ENCODE peak calls at places on chromosome 7, in nine cellular contexts. J, D, N, H, W, G, S, L and A are unnamed samples.

GRCh38 chr7:137440434-137440830 is 96.9 kb upstream of the PTN start:
- DNase-seq in G (no peak), H (no peak), D (no peak), L (no peak), J (no peak), N (no peak), S (no peak), W (no peak), A (no peak)

GRCh38 chr7:149635561-149636329 is 137.6 kb downstream of the ZNF467 start:
- DNase-seq in L (no peak), N (no peak), D (no peak), G (no peak), H (no peak), W (no peak), S (no peak), J (no peak), A (peak; percentile 20)

GRCh38 chr7:87225696-87226095 is 6.2 kb upstream of the TMEM243 start:
- DNase-seq in W (no peak), N (no peak), J (no peak), D (no peak), H (no peak), G (no peak), L (no peak), S (no peak), A (no peak)

GRCh38 chr7:81415181-81415580 is 354.7 kb downstream of the HGF start:
- DNase-seq in W (no peak), G (no peak), H (no peak), S (no peak), N (no peak), L (no peak), D (no peak), J (no peak), A (no peak)

GRCh38 chr7:85464042-85464651 is 277.3 kb upstream of the SEMA3D start:
- DNase-seq in G (no peak), J (no peak), N (no peak), D (no peak), H (no peak), W (no peak), S (no peak), L (no peak), A (no peak)

GRCh38 chr7:29445736-29446135 is 117.9 kb upstream of the PRR15 start:
- DNase-seq in D (no peak), N (no peak), S (no peak), G (no peak), J (no peak), H (no peak), L (no peak), W (no peak), A (peak; percentile 16)

GRCh38 chr7:84248843-84249242 is 54.3 kb upstream of the SEMA3A start:
- DNase-seq in N (no peak), L (no peak), J (no peak), G (no peak), H (no peak), W (no peak), S (no peak), D (no peak), A (no peak)

GRCh38 chr7:112262804-112263203 is 56.3 kb downstream of the ZNF277 start:
- DNase-seq in J (no peak), D (no peak), W (no peak), S (no peak), L (no peak), N (no peak), H (no peak), G (no peak), A (no peak)

GRCh38 chr7:40299097-40299496 is 164.3 kb downstream of the SUGCT start:
- DNase-seq in S (no peak), G (no peak), L (no peak), D (no peak), J (no peak), W (no peak), H (no peak), N (no peak), A (no peak)

GRCh38 chr7:96827701-96828100 is 118.1 kb upstream of the SEM1 start:
- DNase-seq in S (no peak), H (no peak), N (no peak), W (no peak), L (no peak), G (no peak), D (no peak), J (no peak), A (no peak)

GRCh38 chr7:26376208-26376917 is 84.7 kb downstream of the SNX10 start:
- DNase-seq in G (peak; percentile 21), D (peak; percentile 77), N (no peak), H (no peak), J (peak; percentile 65), S (no peak), L (peak; percentile 86), W (no peak), A (peak; percentile 81)

GRCh38 chr7:151460474-151460855 is 20.5 kb upstream of the CRYGN start:
- DNase-seq in L (no peak), H (peak; percentile 63), D (no peak), W (peak; percentile 71), N (no peak), S (no peak), G (peak; percentile 48), J (no peak), A (no peak)

GRCh38 chr7:47734287-47734948 is 152.5 kb upstream of the TNS3 start:
- DNase-seq in D (no peak), W (no peak), H (no peak), G (no peak), S (no peak), L (no peak), N (no peak), J (no peak), A (no peak)

GRCh38 chr7:93053946-93054943 is 63.5 kb downstream of the SAMD9 start:
- DNase-seq in N (no peak), G (no peak), S (no peak), J (no peak), D (no peak), L (no peak), W (no peak), H (no peak), A (no peak)

GRCh38 chr7:39453743-39454355 is 112.4 kb upstream of the YAE1 start:
- DNase-seq in W (no peak), S (peak; percentile 23), D (no peak), G (no peak), J (no peak), L (peak; percentile 57), N (peak; percentile 21), H (no peak), A (peak; percentile 52)

GRCh38 chr7:80145780-80146422 is 11.3 kb downstream of the GNAI1 start:
- DNase-seq in D (no peak), G (no peak), N (peak; percentile 78), S (no peak), H (no peak), W (no peak), J (no peak), L (no peak), A (no peak)

GRCh38 chr7:128902761-128903585 is 7.5 kb downstream of the KCP start:
- DNase-seq in D (no peak), N (no peak), S (no peak), J (no peak), G (no peak), H (peak; percentile 20), W (peak; percentile 7), L (no peak), A (no peak)

DNA sequence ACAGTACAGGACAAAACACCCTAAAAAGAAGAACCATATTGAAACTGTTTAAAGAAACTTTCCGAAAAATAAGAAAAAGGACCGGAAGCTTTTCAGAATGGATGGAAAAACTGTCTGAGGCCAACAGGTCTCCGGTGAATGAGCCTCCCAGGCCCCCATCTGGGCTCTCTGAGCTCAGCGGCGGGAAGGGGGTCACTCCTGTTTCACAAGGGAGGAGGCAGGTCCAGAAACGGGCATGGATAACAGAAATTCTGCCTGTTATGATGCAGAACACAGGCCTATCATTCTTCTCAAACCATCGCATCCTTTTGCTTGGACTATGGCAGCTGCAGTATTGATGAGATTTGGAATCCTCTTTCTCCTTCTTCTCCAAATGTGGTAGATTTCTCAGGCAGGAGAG is 58.9 kb upstream of the SHH start:
- DNase-seq in N (no peak), S (no peak), G (no peak), L (no peak), W (no peak), D (no peak), H (no peak), J (no peak), A (no peak)
- H3K27me3 ChIP-seq in N (no peaks in the 10 kb centered on the region), S (no peaks in the 10 kb centered on the region), G (peaks cover 12% of the 10 kb centered on the region), L (peaks cover 7% of the 10 kb centered on the region), W (no peaks in the 10 kb centered on the region), D (no peaks in the 10 kb centered on the region), H (peaks cover 27% of the 10 kb centered on the region), J (no peaks in the 10 kb centered on the region), A (no peaks in the 10 kb centered on the region)

DNA sequence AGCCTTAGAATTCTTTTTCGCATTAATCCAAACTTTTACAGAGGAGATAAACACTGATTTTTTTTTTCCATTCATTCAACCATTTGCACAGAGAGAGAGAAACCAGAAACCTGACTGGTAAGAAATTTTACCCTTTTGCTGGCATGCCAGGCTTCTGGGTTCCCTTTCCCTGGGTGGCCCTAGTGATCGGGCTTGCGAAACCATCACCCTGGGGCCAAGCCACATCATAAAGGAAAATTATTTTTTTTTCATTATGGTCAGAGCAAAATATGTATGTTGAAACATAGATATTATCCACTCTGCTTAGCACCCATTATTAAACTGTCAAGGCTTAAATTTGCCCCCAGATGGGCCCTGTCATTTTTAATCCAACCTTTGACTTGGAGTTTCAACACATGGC is 55.4 kb upstream of the INHBA start:
- DNase-seq in W (no peak), L (no peak), D (no peak), S (no peak), H (no peak), G (no peak), J (no peak), N (no peak), A (no peak)
- H3K9me3 ChIP-seq in W (no peaks in the 10 kb centered on the region), L (peaks cover 14% of the 10 kb centered on the region), D (peaks cover 2% of the 10 kb centered on the region), S (no peaks in the 10 kb centered on the region), H (no peaks in the 10 kb centered on the region), G (peaks cover 8% of the 10 kb centered on the region), J (no peaks in the 10 kb centered on the region), N (peaks cover 4% of the 10 kb centered on the region), A (peaks cover 2% of the 10 kb centered on the region)

GRCh38 chr7:127347567-127348246 is 44.8 kb downstream of the ZNF800 start:
- DNase-seq in N (peak; percentile 10), H (peak; percentile 66), W (peak; percentile 22), D (peak; percentile 89), S (no peak), G (peak; percentile 70), L (peak; percentile 60), J (peak; percentile 88), A (peak; percentile 80)
- H3K27me3 ChIP-seq in N (no peaks in the 10 kb centered on the region), H (no peaks in the 10 kb centered on the region), W (no peaks in the 10 kb centered on the region), D (no peaks in the 10 kb centered on the region), S (no peaks in the 10 kb centered on the region), G (no peaks in the 10 kb centered on the region), L (no peaks in the 10 kb centered on the region), J (no peaks in the 10 kb centered on the region), A (no peaks in the 10 kb centered on the region)

GRCh38 chr7:64628192-64628591 is 37.7 kb upstream of the ZNF107 start:
- DNase-seq in G (no peak), N (no peak), L (no peak), W (no peak), J (no peak), S (no peak), D (no peak), H (no peak), A (no peak)
- H3K9me3 ChIP-seq in G (no peaks in the 10 kb centered on the region), N (peaks cover 1% of the 10 kb centered on the region), L (no peaks in the 10 kb centered on the region), W (no peaks in the 10 kb centered on the region), J (no peaks in the 10 kb centered on the region), S (no peaks in the 10 kb centered on the region), D (no peaks in the 10 kb centered on the region), H (no peaks in the 10 kb centered on the region), A (no peaks in the 10 kb centered on the region)